ENCODE peak calls at places on chromosomes 5 and 9, in four cellular contexts. N is left kidney, L is activated gamma-delta T cell treated with Interleukin-2 at 50 U/mL for 16 hours, T is OCI-M1. Y is an unnamed sample.

GRCh38 chr5:151772029-151772867 is 494 bp downstream of the G3BP1 start:
- DNase-seq in N (no peak), L (peak; percentile 34), T (peak; percentile 69), Y (peak; percentile 53)

GRCh38 chr9:23683021-23683431 is 143.0 kb downstream of the ELAVL2 start:
- DNase-seq in N (no peak), L (no peak), T (no peak), Y (no peak)

GRCh38 chr5:101393795-101394450 is 490.8 kb upstream of the ST8SIA4 start:
- DNase-seq in N (no peak), L (no peak), T (peak; percentile 2), Y (no peak)

GRCh38 chr5:164153469-164154172 is 648.2 kb downstream of the MAT2B start:
- DNase-seq in N (peak; percentile 7), L (no peak), T (no peak), Y (no peak)

GRCh38 chr9:16869140-16869903 is 1.1 kb downstream of the BNC2 start:
- DNase-seq in N (peak; percentile 67), L (no peak), T (no peak), Y (no peak)

GRCh38 chr9:117178596-117179111 is 236.2 kb downstream of the ASTN2 start:
- DNase-seq in N (peak; percentile 32), L (no peak), T (no peak), Y (no peak)

GRCh38 chr5:137192293-137192743 is 306.8 kb downstream of the SPOCK1 start:
- DNase-seq in N (no peak), L (no peak), T (no peak), Y (no peak)

GRCh38 chr5:167576928-167577327 is 714.5 kb upstream of the WWC1 start:
- DNase-seq in N (no peak), L (no peak), T (no peak), Y (no peak)